ENCODE peak calls at places on chromosomes 11 and 22, in nine cellular contexts. One of them, this sample, is unnamed.

GRCh38 chr22:47206819-47207218 is 444.4 kb downstream of the TBC1D22A start:
- DNase-seq in A549: no peak
- DNase-seq in Peyer's patch: no peak
- DNase-seq in ovary: no peak
- DNase-seq in gastrocnemius medialis: no peak
- DNase-seq in transverse colon: no peak
- DNase-seq in body of pancreas: no peak
- DNase-seq in IMR-90: no peak
- DNase-seq in adrenal gland: no peak
- DNase-seq in this sample: no peak

GRCh38 chr11:12110714-12111481 is 508 bp downstream of the MICAL2 start:
- DNase-seq in A549: no peak
- DNase-seq in Peyer's patch: peak; percentile 57
- DNase-seq in ovary: peak; percentile 74
- DNase-seq in gastrocnemius medialis: no peak
- DNase-seq in transverse colon: peak; percentile 44
- DNase-seq in body of pancreas: peak; percentile 45
- DNase-seq in IMR-90: no peak
- DNase-seq in adrenal gland: peak; percentile 40
- DNase-seq in this sample: no peak

GRCh38 chr11:134559617-134559992 is 147.6 kb upstream of the B3GAT1 start:
- DNase-seq in A549: no peak
- DNase-seq in Peyer's patch: no peak
- DNase-seq in ovary: no peak
- DNase-seq in gastrocnemius medialis: no peak
- DNase-seq in transverse colon: no peak
- DNase-seq in body of pancreas: no peak
- DNase-seq in IMR-90: no peak
- DNase-seq in adrenal gland: no peak
- DNase-seq in this sample: no peak

GRCh38 chr22:46362221-46362933 is 26.9 kb downstream of the TRMU start:
- DNase-seq in A549: no peak
- DNase-seq in Peyer's patch: peak; percentile 69
- DNase-seq in ovary: no peak
- DNase-seq in gastrocnemius medialis: no peak
- DNase-seq in transverse colon: peak; percentile 31
- DNase-seq in body of pancreas: peak; percentile 50
- DNase-seq in IMR-90: peak; percentile 6
- DNase-seq in adrenal gland: no peak
- DNase-seq in this sample: no peak

GRCh38 chr22:48742191-48742555 is 1085.5 kb downstream of the BRD1 start:
- DNase-seq in A549: no peak
- DNase-seq in Peyer's patch: peak; percentile 26
- DNase-seq in ovary: peak; percentile 9
- DNase-seq in gastrocnemius medialis: no peak
- DNase-seq in transverse colon: no peak
- DNase-seq in body of pancreas: no peak
- DNase-seq in IMR-90: no peak
- DNase-seq in adrenal gland: no peak
- DNase-seq in this sample: no peak

GRCh38 chr11:59600636-59601035 is 14.9 kb downstream of the OSBP start:
- DNase-seq in A549: no peak
- DNase-seq in Peyer's patch: no peak
- DNase-seq in ovary: no peak
- DNase-seq in gastrocnemius medialis: no peak
- DNase-seq in transverse colon: no peak
- DNase-seq in body of pancreas: no peak
- DNase-seq in IMR-90: no peak
- DNase-seq in adrenal gland: no peak
- DNase-seq in this sample: no peak

GRCh38 chr22:20025401-20026203 is 4.7 kb downstream of the TANGO2 start:
- DNase-seq in A549: no peak
- DNase-seq in Peyer's patch: no peak
- DNase-seq in ovary: no peak
- DNase-seq in gastrocnemius medialis: no peak
- DNase-seq in transverse colon: no peak
- DNase-seq in body of pancreas: no peak
- DNase-seq in IMR-90: no peak
- DNase-seq in adrenal gland: peak; percentile 12
- DNase-seq in this sample: no peak

GRCh38 chr11:74820763-74821162 is 72.1 kb downstream of the RNF169 start:
- DNase-seq in A549: peak; percentile 27
- DNase-seq in Peyer's patch: no peak
- DNase-seq in ovary: no peak
- DNase-seq in gastrocnemius medialis: no peak
- DNase-seq in transverse colon: no peak
- DNase-seq in body of pancreas: no peak
- DNase-seq in IMR-90: peak; percentile 99
- DNase-seq in adrenal gland: no peak
- DNase-seq in this sample: peak; percentile 93

GRCh38 chr22:27809226-27809625 is 7.7 kb upstream of the MN1 start:
- DNase-seq in A549: no peak
- DNase-seq in Peyer's patch: no peak
- DNase-seq in ovary: no peak
- DNase-seq in gastrocnemius medialis: no peak
- DNase-seq in transverse colon: no peak
- DNase-seq in body of pancreas: no peak
- DNase-seq in IMR-90: no peak
- DNase-seq in adrenal gland: no peak
- DNase-seq in this sample: peak; percentile 38

DNA sequence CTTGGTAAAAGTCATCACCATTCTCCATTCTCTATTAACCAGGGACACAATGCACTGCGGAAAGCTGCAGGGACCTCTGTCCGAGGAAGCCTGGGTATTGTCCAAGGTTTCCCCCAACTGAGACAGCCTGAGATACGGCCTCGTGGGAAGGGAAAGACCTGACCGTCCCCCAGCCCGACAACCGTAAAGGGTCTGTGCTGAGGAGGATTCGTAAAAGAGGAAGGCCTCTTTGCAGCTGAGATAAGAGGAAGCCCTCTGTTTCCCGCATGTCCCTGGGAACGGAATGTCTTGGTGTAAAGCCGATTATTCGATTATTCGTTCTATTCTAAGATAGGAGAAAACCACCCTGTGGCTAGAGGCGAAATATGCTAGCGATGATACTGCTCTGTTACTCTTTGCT is 5.3 kb downstream of the BET1L start:
- DNase-seq in A549: no peak
- DNase-seq in Peyer's patch: peak; percentile 41
- DNase-seq in ovary: no peak
- DNase-seq in gastrocnemius medialis: no peak
- DNase-seq in transverse colon: no peak
- DNase-seq in body of pancreas: no peak
- DNase-seq in IMR-90: no peak
- DNase-seq in adrenal gland: no peak
- DNase-seq in this sample: no peak
- TF ChIP-seq POLR2A in A549: no peak
- TF ChIP-seq POLR2A in Peyer's patch: no peak
- TF ChIP-seq POLR2A in ovary: no peak
- TF ChIP-seq POLR2A in gastrocnemius medialis: no peak
- TF ChIP-seq POLR2A in transverse colon: no peak
- TF ChIP-seq POLR2A in body of pancreas: no peak
- TF ChIP-seq POLR2A in IMR-90: no peak
- TF ChIP-seq POLR2A in adrenal gland: no peak
- TF ChIP-seq POLR2A in this sample: no peak

GRCh38 chr11:72105888-72106287 is at the start of gene TOMT:
- DNase-seq in A549: no peak
- DNase-seq in Peyer's patch: no peak
- DNase-seq in ovary: no peak
- DNase-seq in gastrocnemius medialis: no peak
- DNase-seq in transverse colon: no peak
- DNase-seq in body of pancreas: no peak
- DNase-seq in IMR-90: no peak
- DNase-seq in adrenal gland: no peak
- DNase-seq in this sample: no peak
- TF ChIP-seq POLR2A in A549: no peak
- TF ChIP-seq POLR2A in Peyer's patch: no peak
- TF ChIP-seq POLR2A in ovary: no peak
- TF ChIP-seq POLR2A in gastrocnemius medialis: no peak
- TF ChIP-seq POLR2A in transverse colon: no peak
- TF ChIP-seq POLR2A in body of pancreas: no peak
- TF ChIP-seq POLR2A in IMR-90: no peak
- TF ChIP-seq POLR2A in adrenal gland: no peak
- TF ChIP-seq POLR2A in this sample: no peak

GRCh38 chr11:65503923-65504670 is 5.3 kb downstream of the MALAT1 start:
- DNase-seq in A549: peak; percentile 70
- DNase-seq in Peyer's patch: peak; percentile 35
- DNase-seq in ovary: no peak
- DNase-seq in gastrocnemius medialis: no peak
- DNase-seq in transverse colon: no peak
- DNase-seq in body of pancreas: no peak
- DNase-seq in IMR-90: peak; percentile 59
- DNase-seq in adrenal gland: peak; percentile 20
- DNase-seq in this sample: peak; percentile 50
- TF ChIP-seq POLR2A in A549: no peak
- TF ChIP-seq POLR2A in Peyer's patch: peak; percentile 6
- TF ChIP-seq POLR2A in ovary: no peak
- TF ChIP-seq POLR2A in gastrocnemius medialis: peak; percentile 25
- TF ChIP-seq POLR2A in transverse colon: peak; percentile 74
- TF ChIP-seq POLR2A in body of pancreas: peak; percentile 68
- TF ChIP-seq POLR2A in IMR-90: no peak
- TF ChIP-seq POLR2A in adrenal gland: peak; percentile 96
- TF ChIP-seq POLR2A in this sample: peak; percentile 66

GRCh38 chr22:38705235-38706100 is at the start of gene GTPBP1:
- DNase-seq in A549: peak; percentile 100
- DNase-seq in Peyer's patch: peak; percentile 99
- DNase-seq in ovary: peak; percentile 96
- DNase-seq in gastrocnemius medialis: peak; percentile 100
- DNase-seq in transverse colon: peak; percentile 98
- DNase-seq in body of pancreas: peak; percentile 99
- DNase-seq in IMR-90: peak; percentile 100
- DNase-seq in adrenal gland: peak; percentile 99
- DNase-seq in this sample: peak; percentile 100

GRCh38 chr22:38706101-38706884 is 549 bp downstream of the GTPBP1 start:
- DNase-seq in A549: no peak
- DNase-seq in Peyer's patch: peak; percentile 71
- DNase-seq in ovary: peak; percentile 75
- DNase-seq in gastrocnemius medialis: peak; percentile 39
- DNase-seq in transverse colon: peak; percentile 61
- DNase-seq in body of pancreas: peak; percentile 51
- DNase-seq in IMR-90: peak; percentile 27
- DNase-seq in adrenal gland: peak; percentile 62
- DNase-seq in this sample: peak; percentile 50

GRCh38 chr22:38707984-38708383 is 2.2 kb downstream of the GTPBP1 start:
- DNase-seq in A549: no peak
- DNase-seq in Peyer's patch: no peak
- DNase-seq in ovary: no peak
- DNase-seq in gastrocnemius medialis: no peak
- DNase-seq in transverse colon: no peak
- DNase-seq in body of pancreas: no peak
- DNase-seq in IMR-90: no peak
- DNase-seq in adrenal gland: no peak
- DNase-seq in this sample: no peak

GRCh38 chr22:38706885-38707180 is 1.1 kb downstream of the GTPBP1 start:
- DNase-seq in A549: no peak
- DNase-seq in Peyer's patch: no peak
- DNase-seq in ovary: no peak
- DNase-seq in gastrocnemius medialis: no peak
- DNase-seq in transverse colon: no peak
- DNase-seq in body of pancreas: no peak
- DNase-seq in IMR-90: no peak
- DNase-seq in adrenal gland: no peak
- DNase-seq in this sample: no peak

GRCh38 chr22:38707346-38707745 is 1.6 kb downstream of the GTPBP1 start:
- DNase-seq in A549: peak; percentile 61
- DNase-seq in Peyer's patch: no peak
- DNase-seq in ovary: no peak
- DNase-seq in gastrocnemius medialis: no peak
- DNase-seq in transverse colon: no peak
- DNase-seq in body of pancreas: no peak
- DNase-seq in IMR-90: peak; percentile 73
- DNase-seq in adrenal gland: no peak
- DNase-seq in this sample: peak; percentile 23
- TF ChIP-seq POLR2A in A549: no peak
- TF ChIP-seq POLR2A in Peyer's patch: peak; percentile 70
- TF ChIP-seq POLR2A in ovary: no peak
- TF ChIP-seq POLR2A in gastrocnemius medialis: peak; percentile 78
- TF ChIP-seq POLR2A in transverse colon: peak; percentile 41
- TF ChIP-seq POLR2A in body of pancreas: no peak
- TF ChIP-seq POLR2A in IMR-90: no peak
- TF ChIP-seq POLR2A in adrenal gland: no peak
- TF ChIP-seq POLR2A in this sample: no peak

DNA sequence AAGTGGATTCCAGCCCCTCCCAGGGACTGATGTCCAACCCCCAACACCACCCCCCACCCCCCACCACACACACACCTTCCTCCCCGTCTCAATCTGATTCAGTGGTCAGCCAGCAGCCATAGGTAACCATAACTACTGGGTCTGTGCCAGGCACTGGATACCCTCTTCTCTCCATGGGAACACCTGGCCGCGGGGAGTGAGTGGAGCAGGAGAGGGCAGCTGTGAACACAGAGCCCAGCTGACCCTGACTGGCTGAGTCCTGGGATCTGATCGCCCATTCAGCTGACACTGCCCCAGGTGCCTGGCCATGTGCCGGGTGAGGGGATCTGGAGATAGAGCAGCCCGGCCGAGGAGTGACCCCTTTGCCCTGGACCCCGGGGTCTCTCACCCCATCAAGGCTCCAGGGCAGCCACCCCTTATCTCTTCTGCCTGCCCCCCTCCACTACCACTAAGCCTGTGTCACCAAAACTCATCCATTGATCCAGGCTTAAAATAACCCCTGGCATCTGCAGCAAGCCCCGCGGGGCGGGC is 2.6 kb upstream of the SHISA8 start:
- DNase-seq in A549: no peak
- DNase-seq in Peyer's patch: no peak
- DNase-seq in ovary: no peak
- DNase-seq in gastrocnemius medialis: no peak
- DNase-seq in transverse colon: no peak
- DNase-seq in body of pancreas: no peak
- DNase-seq in IMR-90: no peak
- DNase-seq in adrenal gland: no peak
- DNase-seq in this sample: no peak
- TF ChIP-seq POLR2A in A549: no peak
- TF ChIP-seq POLR2A in Peyer's patch: no peak
- TF ChIP-seq POLR2A in ovary: no peak
- TF ChIP-seq POLR2A in gastrocnemius medialis: no peak
- TF ChIP-seq POLR2A in transverse colon: no peak
- TF ChIP-seq POLR2A in body of pancreas: no peak
- TF ChIP-seq POLR2A in IMR-90: no peak
- TF ChIP-seq POLR2A in adrenal gland: no peak
- TF ChIP-seq POLR2A in this sample: no peak

GRCh38 chr11:14643697-14644395 is at the start of gene PDE3B:
- DNase-seq in A549: peak; percentile 83
- DNase-seq in Peyer's patch: peak; percentile 93
- DNase-seq in ovary: peak; percentile 70
- DNase-seq in gastrocnemius medialis: peak; percentile 30
- DNase-seq in transverse colon: peak; percentile 90
- DNase-seq in body of pancreas: peak; percentile 92
- DNase-seq in IMR-90: peak; percentile 27
- DNase-seq in adrenal gland: peak; percentile 54
- DNase-seq in this sample: peak; percentile 35
- TF ChIP-seq POLR2A in A549: peak; percentile 38
- TF ChIP-seq POLR2A in Peyer's patch: peak; percentile 63
- TF ChIP-seq POLR2A in ovary: no peak
- TF ChIP-seq POLR2A in gastrocnemius medialis: peak; percentile 12
- TF ChIP-seq POLR2A in transverse colon: peak; percentile 89
- TF ChIP-seq POLR2A in body of pancreas: peak; percentile 93
- TF ChIP-seq POLR2A in IMR-90: no peak
- TF ChIP-seq POLR2A in adrenal gland: peak; percentile 27
- TF ChIP-seq POLR2A in this sample: no peak